ENCODE peak calls at places on chromosomes 16 and 17, in seven cellular contexts. M is esophagus squamous epithelium, N is left lung, O is heart right ventricle, J is mammary epithelial cell, E is BE2C, L is right cardiac atrium. S is an unnamed sample. For H3K27me3, the result is how much of the 10 kb centered on the place peaks cover.

GRCh38 chr17:70168044-70168978 is 1.0 kb upstream of the KCNJ2 start:
- DNase-seq in M (no peak), N (peak), O (peak), J (peak), E (peak), L (peak), S (peak)

GRCh38 chr16:57615813-57616212 is 12.6 kb upstream of the ADGRG1 start:
- DNase-seq in M (no peak), N (no peak), O (no peak), J (no peak), E (peak), L (no peak), S (no peak)

GRCh38 chr17:75504347-75505151 is 10.8 kb downstream of the CASKIN2 start:
- DNase-seq in M (no peak), N (peak), O (no peak), J (peak), E (peak), L (no peak), S (peak)

GRCh38 chr16:88500255-88500661 is 47.2 kb downstream of the ZFPM1 start:
- DNase-seq in M (no peak), N (no peak), O (peak), J (no peak), E (no peak), L (no peak), S (no peak)

GRCh38 chr16:67110136-67110847 is 551 bp downstream of the PHAF1 start:
- DNase-seq in M (no peak), N (no peak), O (no peak), J (no peak), E (no peak), L (no peak), S (no peak)

GRCh38 chr17:37791434-37791833 is 46.6 kb upstream of the HNF1B start:
- DNase-seq in M (no peak), N (no peak), O (no peak), J (peak), E (peak), L (no peak), S (peak)

GRCh38 chr17:48878920-48879898 is 13.4 kb upstream of the ATP5MC1 start:
- DNase-seq in M (no peak), N (no peak), O (peak), J (peak), E (peak), L (no peak), S (peak)

GRCh38 chr17:80320496-80320895 is 59.8 kb downstream of the RNF213 start:
- DNase-seq in M (no peak), N (no peak), O (no peak), J (no peak), E (no peak), L (no peak), S (no peak)

GRCh38 chr17:9598661-9599060 is 22.2 kb downstream of the CFAP52 start:
- DNase-seq in M (no peak), N (no peak), O (no peak), J (peak), E (no peak), L (no peak), S (peak)

GRCh38 chr17:62690168-62690897 is 62.9 kb downstream of the MRC2 start:
- DNase-seq in M (no peak), N (peak), O (no peak), J (no peak), E (no peak), L (no peak), S (no peak)

GRCh38 chr17:68290268-68290954 is 516 bp downstream of the SLC16A6 start:
- DNase-seq in M (no peak), N (peak), O (peak), J (no peak), E (peak), L (peak), S (no peak)

GRCh38 chr17:39738568-39738901 is 797 bp downstream of the GRB7 start:
- DNase-seq in M (no peak), N (no peak), O (no peak), J (peak), E (no peak), L (no peak), S (peak)

GRCh38 chr16:15907863-15908478 is 19.6 kb upstream of the CEP20 start:
- DNase-seq in M (no peak), N (no peak), O (no peak), J (peak), E (peak), L (no peak), S (peak)

GRCh38 chr16:15960124-15960971 is 10.9 kb downstream of the ABCC1 start:
- DNase-seq in M (no peak), N (no peak), O (no peak), J (peak), E (no peak), L (no peak), S (no peak)

GRCh38 chr16:48385272-48385953 is at the start of gene SIAH1:
- DNase-seq in M (peak), N (peak), O (peak), J (peak), E (peak), L (peak), S (peak)

GRCh38 chr17:1598399-1599095 is 30.1 kb downstream of the SLC43A2 start:
- DNase-seq in M (no peak), N (no peak), O (no peak), J (no peak), E (no peak), L (no peak), S (no peak)

GRCh38 chr17:5378566-5379207 is 40.8 kb downstream of the NUP88 start:
- DNase-seq in M (no peak), N (no peak), O (no peak), J (no peak), E (no peak), L (no peak), S (no peak)

GRCh38 chr17:12603566-12603965 is 62.1 kb upstream of the MYOCD start:
- DNase-seq in M (no peak), N (no peak), O (no peak), J (no peak), E (no peak), L (no peak), S (no peak)

GRCh38 chr16:22304411-22304810 is 7.2 kb downstream of the POLR3E start:
- DNase-seq in M (no peak), N (no peak), O (no peak), J (no peak), E (no peak), L (no peak), S (no peak)

GRCh38 chr17:36994438-36994837 is 45.7 kb downstream of the AATF start:
- DNase-seq in M (no peak), N (no peak), O (no peak), J (peak), E (no peak), L (no peak), S (no peak)

GRCh38 chr17:8175795-8176196 is 384 bp downstream of the TMEM107 start:
- DNase-seq in M (no peak), N (no peak), O (no peak), J (no peak), E (no peak), L (no peak), S (no peak)

GRCh38 chr16:89407282-89407924 is 83.0 kb downstream of the ANKRD11 start:
- DNase-seq in M (no peak), N (peak), O (no peak), J (no peak), E (no peak), L (no peak), S (no peak)

GRCh38 chr17:34651267-34651955 is 72.0 kb downstream of the TMEM132E start:
- DNase-seq in M (no peak), N (no peak), O (no peak), J (no peak), E (peak), L (no peak), S (no peak)

GRCh38 chr17:8341456-8341855 is 1.8 kb downstream of the ODF4 start:
- DNase-seq in M (no peak), N (no peak), O (no peak), J (no peak), E (no peak), L (no peak), S (no peak)

GRCh38 chr16:89491974-89492687 is 1.8 kb upstream of the ANKRD11 start:
- DNase-seq in M (no peak), N (peak), O (no peak), J (no peak), E (peak), L (no peak), S (no peak)

GRCh38 chr16:57826706-57827625 is 24.7 kb upstream of the KIFC3 start:
- DNase-seq in M (no peak), N (no peak), O (no peak), J (no peak), E (peak), L (no peak), S (no peak)

GRCh38 chr16:54554581-54554980 is 268.0 kb upstream of the IRX3 start:
- DNase-seq in M (no peak), N (no peak), O (no peak), J (no peak), E (no peak), L (no peak), S (no peak)

GRCh38 chr16:15897386-15897785 is 9.0 kb upstream of the CEP20 start:
- DNase-seq in M (no peak), N (no peak), O (no peak), J (no peak), E (no peak), L (no peak), S (no peak)

GRCh38 chr16:66578596-66579531 is at the start of gene CMTM2:
- DNase-seq in M (no peak), N (peak), O (no peak), J (no peak), E (peak), L (no peak), S (no peak)

GRCh38 chr16:82093901-82094300 is 58.8 kb downstream of the HSD17B2 start:
- DNase-seq in M (no peak), N (no peak), O (no peak), J (peak), E (no peak), L (no peak), S (peak)

GRCh38 chr16:67525176-67525860 is 3.3 kb upstream of the RIPOR1 start:
- DNase-seq in M (no peak), N (no peak), O (no peak), J (peak), E (no peak), L (no peak), S (no peak)

GRCh38 chr16:12917653-12918052 is 16.3 kb downstream of the SHISA9 start:
- DNase-seq in M (no peak), N (no peak), O (no peak), J (no peak), E (no peak), L (no peak), S (no peak)

GRCh38 chr16:67833035-67833417 is 9.1 kb upstream of the THAP11 start:
- DNase-seq in M (no peak), N (no peak), O (no peak), J (peak), E (no peak), L (peak), S (peak)

GRCh38 chr17:62687997-62688396 is 60.5 kb downstream of the MRC2 start:
- DNase-seq in M (no peak), N (peak), O (no peak), J (no peak), E (no peak), L (no peak), S (no peak)

GRCh38 chr17:47720754-47721533 is 12.1 kb upstream of the TBX21 start:
- DNase-seq in M (no peak), N (no peak), O (no peak), J (peak), E (peak), L (peak), S (peak)

GRCh38 chr16:47143677-47144558 is at the start of gene NETO2:
- DNase-seq in M (no peak), N (peak), O (peak), J (peak), E (peak), L (peak), S (no peak)

GRCh38 chr16:88570691-88571092 is 489 bp downstream of the ZC3H18 start:
- DNase-seq in M (no peak), N (no peak), O (no peak), J (peak), E (no peak), L (no peak), S (peak)

GRCh38 chr17:48427598-48427997 is 2.4 kb downstream of the SKAP1 start:
- DNase-seq in M (no peak), N (no peak), O (no peak), J (no peak), E (no peak), L (no peak), S (no peak)

DNA sequence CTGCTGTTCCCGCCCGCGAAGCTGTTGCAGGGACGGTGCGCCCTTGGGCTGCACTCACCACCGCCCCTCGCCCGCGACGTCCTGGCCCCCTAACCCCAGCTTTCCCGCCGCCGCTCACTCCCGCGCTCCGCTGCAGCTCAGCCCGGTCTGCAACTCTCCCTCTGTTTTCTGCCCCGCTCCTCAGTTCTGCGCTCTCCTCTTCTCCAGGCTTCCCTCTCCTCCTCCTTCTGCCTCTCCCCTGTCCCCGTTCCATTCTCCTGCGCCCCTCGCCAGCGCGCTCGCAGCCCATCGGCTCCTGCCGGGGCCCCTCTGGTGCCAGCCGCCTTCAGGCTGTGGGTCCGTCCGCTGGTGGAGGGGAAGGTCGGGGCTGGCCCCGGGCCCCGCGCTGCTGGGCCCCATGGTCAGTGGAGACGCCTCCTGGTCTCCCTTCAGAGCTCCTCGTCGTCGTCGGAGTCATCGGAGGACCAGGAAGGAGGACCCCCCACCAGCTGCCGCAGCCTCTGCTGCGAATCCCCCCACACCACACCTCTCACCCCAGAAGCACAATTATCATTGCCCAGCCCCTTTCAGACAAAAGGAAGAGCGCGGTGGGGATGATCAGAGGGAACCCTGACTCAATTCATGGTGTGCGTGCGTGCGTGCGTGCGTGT is 223.2 kb upstream of the FOXF1 start:
- DNase-seq in M (no peak), N (no peak), O (no peak), J (no peak), E (no peak), L (no peak), S (no peak)
- H3K4me3 ChIP-seq in M (peak), N (no peak), O (no peak), J (no peak), E (no peak), L (no peak), S (no peak)

DNA sequence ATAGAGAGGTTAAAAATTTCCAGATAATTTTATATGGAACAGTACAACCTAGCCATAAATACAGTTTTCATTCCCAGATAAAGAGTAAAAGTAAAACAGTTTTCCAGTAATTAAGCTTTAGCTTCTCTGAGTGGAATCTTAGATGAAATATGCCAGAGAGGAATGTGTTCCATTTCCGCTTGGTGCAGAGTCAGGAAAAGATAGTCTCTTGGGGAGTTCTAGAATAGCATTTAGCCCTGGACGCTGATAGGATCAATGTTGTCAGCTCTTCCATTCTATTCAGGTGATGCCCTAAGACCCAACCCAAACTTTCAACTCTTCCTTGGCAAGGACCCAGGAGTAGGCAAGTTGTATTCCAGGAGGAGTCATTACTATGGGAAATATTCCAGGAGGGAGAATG is 30.9 kb upstream of the ABCA3 start:
- DNase-seq in M (no peak), N (no peak), O (peak), J (no peak), E (no peak), L (no peak), S (no peak)
- H3K27me3 ChIP-seq in M (under half), N (under half), O (under half), J (under half), E (under half), L (under half), S (under half)

DNA sequence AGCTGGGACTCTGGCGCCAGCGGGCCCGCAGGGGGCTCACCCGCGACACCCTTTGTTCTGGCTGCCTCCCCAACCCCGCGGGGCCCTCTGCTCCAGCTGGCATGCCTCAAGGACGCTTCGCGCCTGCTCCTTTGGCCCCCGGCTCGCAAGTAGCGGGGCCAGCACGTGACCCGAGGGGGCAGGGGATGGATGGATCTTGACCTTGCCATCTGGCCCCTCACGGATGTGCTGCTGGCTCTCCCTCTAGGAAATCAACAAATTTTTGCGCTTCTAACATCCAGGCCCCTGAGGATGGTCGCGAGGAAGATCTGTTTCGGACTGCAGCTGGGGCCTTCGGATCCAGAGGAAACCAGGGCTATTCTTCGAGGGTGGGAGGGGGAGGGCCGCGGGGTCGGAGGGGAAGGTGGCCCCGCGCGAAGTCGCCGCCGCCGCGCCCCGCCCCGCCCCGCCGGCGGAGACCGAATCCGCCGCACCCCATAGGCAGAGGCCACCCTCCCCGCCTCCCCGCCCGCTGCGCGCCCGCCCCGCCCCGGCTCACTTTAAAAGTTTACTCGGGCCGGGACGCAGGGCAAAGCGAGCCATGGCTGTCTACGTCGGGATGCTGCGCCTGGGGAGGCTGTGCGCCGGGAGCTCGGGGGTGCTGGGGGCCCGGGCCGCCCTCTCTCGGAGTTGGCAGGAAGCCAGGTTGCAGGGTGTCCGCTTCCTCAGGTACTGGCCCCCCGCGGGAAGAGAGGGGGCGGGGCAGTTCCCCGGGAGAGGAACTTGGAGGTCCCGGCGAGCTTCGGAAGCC is at the start of gene ACSF2:
- DNase-seq in M (peak), N (peak), O (peak), J (peak), E (peak), L (peak), S (no peak)
- H3K4me3 ChIP-seq in M (peak), N (peak), O (peak), J (peak), E (peak), L (peak), S (peak)

DNA sequence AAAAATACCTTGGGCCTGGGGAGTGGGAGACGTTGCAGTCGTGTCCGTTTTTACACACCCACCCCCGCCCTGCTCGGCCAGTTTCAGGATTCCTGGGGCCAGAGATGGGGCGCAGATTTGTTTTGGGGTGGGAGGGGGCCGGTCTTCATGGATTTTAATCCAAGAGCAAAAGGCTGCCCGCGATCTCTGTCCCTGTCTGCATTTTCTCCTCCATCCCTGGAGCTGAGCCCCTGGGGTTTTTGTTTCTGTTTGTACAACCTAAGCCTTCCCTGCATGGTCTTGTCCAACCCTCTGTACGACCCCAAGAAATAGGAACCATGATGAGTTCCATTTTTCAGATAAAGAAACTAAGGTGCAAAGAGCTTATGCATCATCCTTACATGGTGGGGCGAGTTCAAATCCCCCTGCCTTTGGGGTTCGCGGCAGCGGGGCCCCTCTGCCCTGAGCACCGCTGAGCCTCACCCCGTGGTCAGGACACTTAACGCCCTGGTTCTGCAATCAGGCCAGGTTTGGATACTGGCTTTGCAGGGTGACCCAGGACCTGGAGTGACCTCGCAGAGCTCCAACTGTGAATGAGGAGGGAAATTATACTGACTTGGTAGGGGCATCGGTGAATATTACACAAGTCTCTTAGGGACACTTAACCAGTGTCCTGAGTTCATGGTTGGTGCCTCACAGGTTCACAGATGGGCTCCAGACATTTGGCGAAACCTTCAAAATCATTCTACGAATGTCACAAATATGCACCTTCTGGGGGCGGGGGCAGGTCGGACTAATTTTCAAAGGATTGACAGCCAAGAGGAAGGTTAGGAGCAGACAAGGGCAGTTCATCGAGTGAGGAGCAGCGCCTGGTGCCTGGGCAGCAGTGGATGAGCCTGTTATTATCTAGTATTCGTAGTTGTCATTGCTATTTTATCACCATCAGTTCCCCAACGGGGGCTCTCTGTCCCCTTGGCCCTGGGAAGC is 4.1 kb upstream of the FOXF1 start:
- DNase-seq in M (no peak), N (no peak), O (no peak), J (no peak), E (no peak), L (no peak), S (no peak)
- H3K27me3 ChIP-seq in M (under half), N (half or more), O (half or more), J (half or more), E (half or more), L (under half), S (half or more)

GRCh38 chr16:83807327-83807709 is 460 bp upstream of the HSBP1 start:
- DNase-seq in M (no peak), N (no peak), O (no peak), J (no peak), E (no peak), L (no peak), S (no peak)
- H3K4me3 ChIP-seq in M (peak), N (peak), O (peak), J (peak), E (peak), L (no peak), S (peak)

DNA sequence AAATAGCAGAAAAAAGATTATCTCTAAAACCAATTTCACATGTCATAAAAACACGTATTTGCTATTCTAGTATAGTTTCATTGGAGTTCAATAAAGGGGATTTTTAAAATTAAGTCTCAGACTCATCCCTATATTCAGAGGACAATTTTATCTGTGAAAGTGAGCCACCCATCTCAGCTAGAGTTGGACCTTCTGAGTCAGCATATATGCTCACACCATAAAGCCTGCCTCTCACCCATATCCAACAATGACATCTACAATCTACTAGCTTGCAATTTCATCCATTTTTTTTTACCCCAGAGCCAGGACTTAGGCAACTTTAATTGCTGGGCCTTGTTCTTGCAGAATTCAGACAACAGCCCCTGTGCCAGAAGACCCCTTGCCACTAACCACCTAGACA is 165.3 kb upstream of the DYNLRB2 start:
- DNase-seq in M (no peak), N (no peak), O (no peak), J (no peak), E (no peak), L (no peak), S (no peak)
- H3K27me3 ChIP-seq in M (under half), N (under half), O (under half), J (under half), E (under half), L (under half), S (under half)

GRCh38 chr17:50183439-50184001 is 17.7 kb downstream of the SGCA start:
- DNase-seq in M (no peak), N (peak), O (no peak), J (no peak), E (no peak), L (no peak), S (no peak)
- H3K4me3 ChIP-seq in M (no peak), N (no peak), O (no peak), J (no peak), E (no peak), L (no peak), S (no peak)

S was measured in bronchial epithelial cell.